ENCODE peak calls at places on chromosomes 2 and 18, in six cellular contexts. B is pulmonary artery endothelial cell, A is MCF 10A, O is left kidney, Y is NCI-H1092 treated with DMSO at 0.1 percent for 48 hours, G is stromal cell of bone marrow. P is an unnamed sample.

GRCh38 chr18:76494541-76495403 is at the start of gene ZNF516:
- DNase-seq in G (no peak), A (peak), O (peak), Y (peak), B (no peak), P (no peak)

GRCh38 chr2:200944467-200945394 is 18.7 kb downstream of the ORC2 start:
- DNase-seq in Y (no peak), B (peak), A (peak), O (no peak), G (peak), P (no peak)

GRCh38 chr2:196991061-196991460 is 64.6 kb upstream of the PGAP1 start:
- DNase-seq in B (no peak), A (no peak), O (peak), G (no peak), Y (no peak), P (no peak)

GRCh38 chr2:8028981-8029380 is 652.9 kb upstream of the ID2 start:
- DNase-seq in A (no peak), O (no peak), B (no peak), Y (no peak), G (no peak), P (no peak)

GRCh38 chr2:220165401-220165800 is 538.0 kb downstream of the SLC4A3 start:
- DNase-seq in Y (peak), G (no peak), A (no peak), O (peak), B (no peak), P (no peak)

GRCh38 chr2:236663671-236664101 is 94.1 kb downstream of the ACKR3 start:
- DNase-seq in A (peak), O (no peak), G (peak), Y (no peak), B (no peak), P (peak)

GRCh38 chr2:172011814-172012580 is 12.2 kb downstream of the METAP1D start:
- DNase-seq in Y (no peak), O (peak), A (no peak), G (no peak), B (no peak), P (no peak)

GRCh38 chr2:181500201-181500600 is 43.0 kb downstream of the ITGA4 start:
- DNase-seq in A (no peak), B (no peak), Y (no peak), G (no peak), O (no peak), P (no peak)

GRCh38 chr2:232300894-232301387 is 77.6 kb upstream of the ALPP start:
- DNase-seq in O (no peak), A (peak), B (peak), G (no peak), Y (no peak), P (no peak)

GRCh38 chr2:235560345-235560744 is 66.5 kb downstream of the AGAP1 start:
- DNase-seq in A (no peak), O (no peak), Y (no peak), G (no peak), B (no peak), P (no peak)

GRCh38 chr2:11493282-11493681 is 27.3 kb upstream of the E2F6 start:
- DNase-seq in O (no peak), Y (no peak), G (no peak), A (no peak), B (no peak), P (no peak)

GRCh38 chr2:203446071-203446481 is 89.0 kb downstream of the RAPH1 start:
- DNase-seq in O (no peak), G (peak), Y (no peak), B (peak), A (peak), P (no peak)

GRCh38 chr2:211611061-211611518 is 927.5 kb downstream of the ERBB4 start:
- DNase-seq in B (no peak), Y (no peak), A (no peak), G (no peak), O (no peak), P (no peak)

GRCh38 chr18:45457933-45458332 is 157.3 kb upstream of the SLC14A2 start:
- DNase-seq in A (no peak), Y (peak), B (no peak), G (no peak), O (peak), P (no peak)

GRCh38 chr2:197657562-197657961 is 17.8 kb downstream of the RFTN2 start:
- DNase-seq in Y (no peak), A (no peak), G (no peak), B (no peak), O (no peak), P (no peak)

GRCh38 chr2:41947701-41948396 is 100.0 kb upstream of the PKDCC start:
- DNase-seq in A (no peak), O (peak), G (no peak), B (no peak), Y (no peak), P (no peak)

GRCh38 chr2:230947235-230947576 is 22.2 kb upstream of the GPR55 start:
- DNase-seq in B (no peak), Y (no peak), A (no peak), G (no peak), O (no peak), P (no peak)

GRCh38 chr2:26807788-26808460 is 22.1 kb downstream of the CENPA start:
- DNase-seq in G (peak), O (peak), A (no peak), B (no peak), Y (no peak), P (no peak)

GRCh38 chr18:2570772-2571199 is 519 bp downstream of the METTL4 start:
- DNase-seq in G (peak), O (peak), A (peak), B (peak), Y (peak), P (peak)

GRCh38 chr2:235709969-235710879 is 216.4 kb downstream of the AGAP1 start:
- DNase-seq in O (no peak), B (no peak), Y (no peak), A (no peak), G (no peak), P (no peak)

GRCh38 chr2:98623657-98624056 is 15.3 kb downstream of the UNC50 start:
- DNase-seq in A (peak), Y (no peak), B (no peak), O (peak), G (peak), P (peak)

GRCh38 chr2:157839162-157839801 is 36.8 kb downstream of the ACVR1 start:
- DNase-seq in O (peak), G (no peak), Y (peak), A (peak), B (no peak), P (no peak)